ENCODE peak calls at places on chromosomes 7 and 10, in eight cellular contexts. B is CD8-positive, alpha-beta T cell; M is A549; S is astrocyte of the spinal cord; Y is heart right ventricle; K is foreskin fibroblast; O is PC-9; P is HFF-Myc. G is an unnamed sample.

GRCh38 chr7:129703751-129704150 is 92.2 kb downstream of the NRF1 start:
- DNase-seq in B (no peak), M (no peak), S (no peak), Y (no peak), K (no peak), O (no peak), P (no peak), G (no peak)

GRCh38 chr10:9253121-9253520 is 1198.6 kb downstream of the GATA3 start:
- DNase-seq in B (no peak), M (no peak), S (peak; percentile 55), Y (no peak), K (peak; percentile 74), O (no peak), P (peak; percentile 14), G (peak; percentile 3)

GRCh38 chr10:22683995-22684305 is 30.4 kb downstream of the PIP4K2A start:
- DNase-seq in B (no peak), M (no peak), S (no peak), Y (no peak), K (no peak), O (no peak), P (no peak), G (no peak)

GRCh38 chr10:102644646-102645387 is 538 bp downstream of the TRIM8 start:
- DNase-seq in B (peak; percentile 90), M (peak; percentile 90), S (peak; percentile 74), Y (peak; percentile 88), K (peak; percentile 86), O (peak; percentile 74), P (no peak), G (no peak)

GRCh38 chr7:70925411-70926115 is 206.4 kb upstream of the GALNT17 start:
- DNase-seq in B (no peak), M (no peak), S (no peak), Y (no peak), K (no peak), O (no peak), P (no peak), G (no peak)

GRCh38 chr10:73931767-73932624 is 21.1 kb downstream of the PLAU start:
- DNase-seq in B (peak; percentile 58), M (peak; percentile 68), S (no peak), Y (no peak), K (no peak), O (peak; percentile 93), P (no peak), G (no peak)

GRCh38 chr10:113547426-113547825 is 5.4 kb upstream of the HABP2 start:
- DNase-seq in B (no peak), M (no peak), S (no peak), Y (no peak), K (no peak), O (no peak), P (no peak), G (no peak)

GRCh38 chr7:98394377-98394836 is 6.5 kb downstream of the BAIAP2L1 start:
- DNase-seq in B (no peak), M (peak; percentile 71), S (peak; percentile 93), Y (no peak), K (peak; percentile 82), O (no peak), P (peak; percentile 43), G (peak; percentile 27)

GRCh38 chr7:81462672-81463071 is 307.2 kb downstream of the HGF start:
- DNase-seq in B (no peak), M (peak; percentile 75), S (peak; percentile 60), Y (no peak), K (peak; percentile 78), O (no peak), P (no peak), G (peak; percentile 45)

GRCh38 chr10:78267598-78267997 is 233.9 kb downstream of the RPS24 start:
- DNase-seq in B (no peak), M (no peak), S (peak; percentile 31), Y (no peak), K (peak; percentile 79), O (no peak), P (no peak), G (no peak)

GRCh38 chr7:51789494-51789893 is 472.9 kb upstream of the COBL start:
- DNase-seq in B (no peak), M (no peak), S (no peak), Y (no peak), K (no peak), O (no peak), P (no peak), G (no peak)

GRCh38 chr7:138799336-138799965 is 1.5 kb upstream of the ATP6V0A4 start:
- DNase-seq in B (no peak), M (no peak), S (no peak), Y (no peak), K (no peak), O (no peak), P (no peak), G (no peak)

GRCh38 chr7:135980665-135981180 is 3.6 kb upstream of the MTPN start:
- DNase-seq in B (peak; percentile 58), M (no peak), S (peak; percentile 59), Y (no peak), K (peak; percentile 77), O (peak; percentile 58), P (peak; percentile 66), G (peak; percentile 38)

GRCh38 chr7:101099969-101100781 is 14.9 kb downstream of the TRIM56 start:
- DNase-seq in B (no peak), M (peak; percentile 98), S (peak; percentile 99), Y (peak; percentile 90), K (peak; percentile 99), O (peak; percentile 98), P (peak; percentile 96), G (peak; percentile 100)

GRCh38 chr7:52269669-52270068 is 765.8 kb upstream of the POM121L12 start:
- DNase-seq in B (no peak), M (no peak), S (no peak), Y (no peak), K (no peak), O (no peak), P (no peak), G (no peak)

GRCh38 chr7:110835209-110835608 is 255.7 kb upstream of the LRRN3 start:
- DNase-seq in B (no peak), M (no peak), S (no peak), Y (no peak), K (no peak), O (no peak), P (no peak), G (no peak)

GRCh38 chr10:60444494-60445064 is 54.9 kb upstream of the ANK3 start:
- DNase-seq in B (no peak), M (peak; percentile 43), S (peak; percentile 73), Y (no peak), K (peak; percentile 63), O (no peak), P (no peak), G (no peak)

GRCh38 chr7:75716992-75717626 is 21.6 kb downstream of the HIP1 start:
- DNase-seq in B (no peak), M (peak; percentile 62), S (peak; percentile 60), Y (no peak), K (peak; percentile 93), O (no peak), P (no peak), G (peak; percentile 56)

GRCh38 chr10:48981310-48981907 is 41.8 kb upstream of the LRRC18 start:
- DNase-seq in B (no peak), M (peak; percentile 51), S (peak; percentile 32), Y (peak; percentile 66), K (peak; percentile 48), O (peak; percentile 55), P (peak; percentile 5), G (no peak)

GRCh38 chr7:99079104-99079503 is 64.8 kb downstream of the SMURF1 start:
- DNase-seq in B (no peak), M (no peak), S (no peak), Y (no peak), K (peak; percentile 51), O (no peak), P (no peak), G (no peak)

GRCh38 chr7:65731562-65732035 is 141.3 kb upstream of the VKORC1L1 start:
- DNase-seq in B (no peak), M (no peak), S (peak; percentile 16), Y (no peak), K (peak; percentile 29), O (no peak), P (no peak), G (no peak)

GRCh38 chr10:132562916-132563456 is 25.4 kb downstream of the INPP5A start:
- DNase-seq in B (no peak), M (no peak), S (no peak), Y (no peak), K (no peak), O (no peak), P (no peak), G (no peak)

GRCh38 chr7:1542329-1542728 is 11.8 kb downstream of the MAFK start:
- DNase-seq in B (no peak), M (peak; percentile 59), S (no peak), Y (peak; percentile 14), K (no peak), O (no peak), P (no peak), G (no peak)
- H3K4me3 ChIP-seq in B (no peak overlapping the region), M (no peak overlapping the region), S (no peak overlapping the region), Y (no peak overlapping the region), K (no peak overlapping the region), O (no peak overlapping the region), P (no peak overlapping the region), G (no peak overlapping the region)

DNA sequence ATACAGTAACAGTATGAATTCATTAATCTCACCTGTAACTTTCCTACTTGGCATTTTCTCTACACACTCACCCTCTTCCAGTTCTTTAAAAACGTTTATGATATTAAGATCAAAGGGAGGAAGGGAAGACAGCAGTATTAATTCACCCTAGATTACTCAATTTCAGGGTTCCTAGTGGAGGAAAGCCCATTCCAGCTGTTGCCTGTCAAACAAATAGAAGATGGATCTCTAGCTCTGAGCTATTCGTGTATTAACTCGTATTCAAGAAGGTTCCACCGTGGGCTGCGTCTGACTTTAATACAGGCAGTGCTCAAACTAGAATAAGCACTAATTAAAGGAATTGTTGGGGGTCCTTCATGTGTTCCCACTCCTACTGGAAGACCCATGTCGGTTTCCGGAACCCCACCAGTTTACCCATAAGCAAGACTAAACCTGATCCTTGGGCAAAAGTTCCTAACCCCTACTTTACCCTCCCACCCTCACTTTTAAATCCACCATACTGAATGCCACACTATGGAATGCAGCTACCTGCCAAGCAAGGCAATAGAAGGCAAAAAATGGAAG is 2.1 kb downstream of the NANOS1 start:
- DNase-seq in B (no peak), M (no peak), S (no peak), Y (no peak), K (peak; percentile 28), O (no peak), P (no peak), G (no peak)
- H3K4me3 ChIP-seq in B (no peak overlapping the region), M (peak overlapping the region; percentile 83), S (no peak overlapping the region), Y (no peak overlapping the region), K (no peak overlapping the region), O (peak overlapping the region; percentile 69), P (no peak overlapping the region), G (no peak overlapping the region)

GRCh38 chr7:143882020-143882610 is 19.9 kb downstream of the TCAF1 start:
- DNase-seq in B (no peak), M (no peak), S (peak; percentile 73), Y (peak; percentile 77), K (peak; percentile 59), O (no peak), P (no peak), G (peak; percentile 78)
- H3K4me3 ChIP-seq in B (no peak overlapping the region), M (no peak overlapping the region), S (peak overlapping the region; percentile 77), Y (peak overlapping the region; percentile 70), K (peak overlapping the region; percentile 61), O (no peak overlapping the region), P (peak overlapping the region; percentile 47), G (peak overlapping the region; percentile 63)

DNA sequence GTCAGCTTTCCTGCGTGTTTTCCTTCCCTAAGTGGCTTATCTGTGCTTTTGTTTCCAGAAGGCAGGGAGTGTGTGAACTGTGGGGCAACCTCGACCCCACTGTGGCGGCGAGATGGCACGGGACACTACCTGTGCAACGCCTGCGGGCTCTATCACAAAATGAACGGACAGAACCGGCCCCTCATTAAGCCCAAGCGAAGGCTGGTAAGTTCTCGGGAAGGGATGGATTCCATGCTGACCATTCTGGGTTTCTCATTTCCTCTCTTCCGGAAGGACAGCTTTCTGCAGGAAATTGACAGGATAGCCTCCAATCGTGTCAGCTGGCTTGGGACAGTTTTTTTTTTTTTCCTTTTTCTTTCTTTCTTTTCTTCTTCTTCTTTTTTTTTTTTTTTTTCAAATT is 9.4 kb downstream of the GATA3 start:
- DNase-seq in B (no peak), M (no peak), S (no peak), Y (no peak), K (no peak), O (no peak), P (no peak), G (no peak)
- H3K4me3 ChIP-seq in B (no peak overlapping the region), M (no peak overlapping the region), S (no peak overlapping the region), Y (no peak overlapping the region), K (no peak overlapping the region), O (no peak overlapping the region), P (no peak overlapping the region), G (no peak overlapping the region)